ENCODE peak calls at places on chromosomes 11 and 22, in four cellular contexts. H is IMR-90, M is endothelial cell of umbilical vein, D is K562. Q is an unnamed sample.

GRCh38 chr11:68406318-68407313 is 53.9 kb upstream of the PPP6R3 start:
- DNase-seq in H (no peak), M (peak; percentile 63), D (no peak), Q (no peak)

GRCh38 chr11:117620659-117621058 is 176.4 kb downstream of the DSCAML1 start:
- DNase-seq in H (no peak), M (no peak), D (no peak), Q (no peak)

GRCh38 chr22:27045103-27045940 is 387.9 kb downstream of the MIAT start:
- DNase-seq in H (peak; percentile 36), M (peak; percentile 28), D (no peak), Q (no peak)

GRCh38 chr22:50183141-50183971 is 2.4 kb upstream of the TRABD start:
- DNase-seq in H (no peak), M (no peak), D (no peak), Q (no peak)

GRCh38 chr11:86570020-86570419 is 102.4 kb downstream of the ME3 start:
- DNase-seq in H (peak; percentile 51), M (peak; percentile 27), D (no peak), Q (no peak)

GRCh38 chr11:63635762-63636465 is 21.7 kb upstream of the PLAAT3 start:
- DNase-seq in H (peak; percentile 63), M (peak; percentile 68), D (peak; percentile 63), Q (peak; percentile 20)

GRCh38 chr11:40841231-40841630 is 618.2 kb downstream of the LRRC4C start:
- DNase-seq in H (no peak), M (no peak), D (no peak), Q (no peak)

GRCh38 chr22:26756675-26757293 is 99.4 kb downstream of the MIAT start:
- DNase-seq in H (peak; percentile 36), M (peak; percentile 46), D (peak; percentile 82), Q (no peak)

GRCh38 chr11:124872741-124873140 is 7.5 kb downstream of the ROBO3 start:
- DNase-seq in H (no peak), M (no peak), D (peak; percentile 36), Q (no peak)

GRCh38 chr11:22461626-22462025 is 123.4 kb downstream of the SLC17A6 start:
- DNase-seq in H (peak; percentile 31), M (no peak), D (no peak), Q (no peak)

GRCh38 chr11:49208006-49208721 is at the start of gene FOLH1:
- DNase-seq in H (no peak), M (peak; percentile 6), D (no peak), Q (no peak)

GRCh38 chr22:17198188-17199130 is 20.8 kb downstream of the ADA2 start:
- DNase-seq in H (no peak), M (no peak), D (peak; percentile 58), Q (no peak)

GRCh38 chr11:129894281-129895125 is 875 bp downstream of the NFRKB start:
- DNase-seq in H (peak; percentile 3), M (no peak), D (no peak), Q (no peak)

GRCh38 chr11:10544491-10545470 is 3.8 kb upstream of the RNF141 start:
- DNase-seq in H (no peak), M (no peak), D (no peak), Q (no peak)

GRCh38 chr11:63508009-63508408 is 2.1 kb downstream of the LGALS12 start:
- DNase-seq in H (no peak), M (no peak), D (peak; percentile 48), Q (no peak)

GRCh38 chr11:61011950-61012830 is 40.7 kb downstream of the CD6 start:
- DNase-seq in H (peak; percentile 16), M (no peak), D (no peak), Q (no peak)

GRCh38 chr11:96161271-96162089 is 181.5 kb downstream of the MAML2 start:
- DNase-seq in H (peak; percentile 68), M (no peak), D (no peak), Q (no peak)

GRCh38 chr22:38202437-38203089 is 769 bp downstream of the MAFF start:
- DNase-seq in H (peak; percentile 92), M (peak; percentile 90), D (peak; percentile 70), Q (no peak)

GRCh38 chr11:80241766-80242165 is 800.9 kb upstream of the TENM4 start:
- DNase-seq in H (peak; percentile 4), M (no peak), D (no peak), Q (no peak)

GRCh38 chr22:21646608-21647590 is 4.8 kb downstream of the SDF2L1 start:
- DNase-seq in H (peak; percentile 74), M (peak; percentile 76), D (peak; percentile 91), Q (peak; percentile 52)

GRCh38 chr22:41873391-41873790 is 40.5 kb downstream of the SREBF2 start:
- DNase-seq in H (no peak), M (no peak), D (no peak), Q (no peak)
- TF ChIP-seq FOS in H (no peak), M (no peak), D (no peak), Q (no peak)

DNA sequence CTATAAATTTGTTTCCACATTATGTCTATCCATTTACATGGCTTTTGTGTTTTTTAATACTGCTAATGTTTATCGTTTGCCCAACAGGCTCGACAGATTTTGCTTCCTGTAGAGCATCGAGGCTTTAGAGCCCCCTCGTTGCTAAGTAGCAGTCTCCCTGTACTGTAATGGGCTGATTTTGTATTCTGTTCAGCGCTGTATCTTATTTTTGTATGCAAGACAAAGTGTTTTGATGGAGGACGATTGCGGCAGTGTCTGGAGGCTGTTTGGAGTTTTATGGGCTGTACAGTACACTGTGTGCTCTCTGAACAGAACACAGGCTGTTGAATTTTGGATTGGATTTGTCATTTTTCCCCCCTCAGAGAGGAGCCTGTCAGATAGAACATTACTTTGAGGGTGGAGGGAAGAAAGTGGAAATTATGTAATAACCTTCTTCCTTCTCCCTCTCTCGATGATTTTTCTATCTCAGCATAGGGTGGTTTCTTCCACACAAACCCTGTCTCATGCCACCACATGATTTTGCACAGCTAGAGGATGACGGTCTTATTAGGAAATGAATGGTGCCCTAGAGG is 104.4 kb downstream of the ZBTB16 start:
- DNase-seq in H (no peak), M (peak; percentile 21), D (no peak), Q (no peak)
- H3K4me2 ChIP-seq in H (no peak overlapping the region), M (peak overlapping the region; percentile 54), D (no peak overlapping the region), Q (no peak overlapping the region)

GRCh38 chr11:72568861-72569260 is 105.4 kb downstream of the PDE2A start:
- DNase-seq in H (no peak), M (no peak), D (no peak), Q (no peak)
- TF ChIP-seq FOS in H (no peak), M (no peak), D (no peak), Q (no peak)

DNA sequence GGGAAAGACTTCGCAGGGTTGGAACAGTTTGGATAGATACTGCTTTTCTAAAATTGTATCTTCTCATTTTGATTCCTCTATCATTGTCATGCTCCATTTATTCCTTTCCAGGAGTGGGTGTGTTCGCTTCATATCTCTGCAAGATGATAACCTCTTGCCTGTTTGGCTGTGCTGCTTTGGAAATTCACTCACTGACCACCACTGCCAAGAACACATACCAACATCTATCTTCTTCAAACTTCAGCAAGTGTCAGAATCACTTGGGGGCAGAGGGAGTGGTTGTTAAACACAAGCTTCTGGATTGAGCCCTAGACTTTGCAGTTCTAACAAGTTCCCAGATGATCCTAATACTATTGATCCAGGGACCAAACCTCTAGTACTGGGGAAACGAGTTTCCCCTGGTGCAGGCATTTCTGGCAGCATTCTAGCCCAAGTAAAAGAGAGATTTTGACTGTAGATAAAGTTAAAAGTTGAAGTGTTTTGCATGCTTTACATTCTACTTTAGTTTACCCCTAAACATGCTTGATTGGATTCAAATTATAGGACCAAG is 11.5 kb upstream of the DKK3 start:
- DNase-seq in H (no peak), M (peak; percentile 60), D (no peak), Q (no peak)
- H3K4me2 ChIP-seq in H (peak overlapping the region; percentile 61), M (peak overlapping the region; percentile 62), D (no peak overlapping the region), Q (no peak overlapping the region)

GRCh38 chr11:102836290-102836875 is 7.0 kb downstream of the MMP3 start:
- DNase-seq in H (peak; percentile 78), M (no peak), D (no peak), Q (no peak)
- TF ChIP-seq FOS in H (peak; percentile 14), M (no peak), D (no peak), Q (no peak)

DNA sequence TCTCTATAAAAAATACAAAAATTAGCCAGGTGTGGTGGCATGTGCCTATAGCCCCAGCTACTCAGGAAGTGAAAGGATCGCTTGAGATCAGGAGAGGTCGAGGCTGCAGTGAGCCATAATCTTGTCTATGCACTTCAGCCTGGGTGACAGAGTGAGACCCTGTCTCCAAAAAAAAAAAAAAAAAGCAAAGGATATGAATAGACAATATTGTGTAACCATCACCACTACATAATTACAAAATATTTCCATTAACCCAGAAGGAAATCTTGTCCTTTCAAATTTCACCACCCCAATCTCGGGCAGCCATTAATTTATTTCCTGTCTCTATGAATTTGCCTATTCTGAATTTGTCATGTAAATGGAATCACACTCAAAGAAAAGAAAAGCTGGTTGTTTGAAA is 21.2 kb downstream of the RSF1 start:
- DNase-seq in H (no peak), M (no peak), D (no peak), Q (no peak)
- H3K4me2 ChIP-seq in H (no peak overlapping the region), M (no peak overlapping the region), D (no peak overlapping the region), Q (no peak overlapping the region)

DNA sequence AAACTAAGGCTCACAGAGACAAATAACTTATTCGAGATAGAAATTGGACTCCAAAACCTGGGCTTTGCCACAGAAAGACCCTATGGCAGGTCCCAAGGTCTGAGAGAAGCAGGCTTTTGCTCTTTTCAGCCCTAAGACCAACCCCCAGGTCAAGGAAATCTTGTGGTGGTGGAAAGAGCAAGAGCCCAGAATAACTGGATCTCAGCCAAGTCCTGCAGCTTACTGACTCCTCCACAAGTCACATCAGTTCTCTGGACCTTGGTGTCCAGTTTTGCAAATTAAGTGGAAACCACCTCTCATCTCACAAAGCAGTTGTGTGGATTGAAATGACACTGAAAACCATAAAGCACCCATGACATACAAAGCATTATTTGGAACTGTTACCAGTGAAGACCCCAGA is 122.2 kb downstream of the C11orf58 start:
- DNase-seq in H (no peak), M (no peak), D (peak; percentile 49), Q (no peak)
- TF ChIP-seq FOS in H (no peak), M (no peak), D (no peak), Q (no peak)

GRCh38 chr11:126115253-126115540 is 52.5 kb upstream of the CDON start:
- DNase-seq in H (no peak), M (peak; percentile 72), D (no peak), Q (no peak)
- H3K4me2 ChIP-seq in H (no peak overlapping the region), M (no peak overlapping the region), D (no peak overlapping the region), Q (no peak overlapping the region)

GRCh38 chr11:111697910-111698309 is 68.3 kb downstream of the PPP2R1B start:
- DNase-seq in H (no peak), M (no peak), D (no peak), Q (peak; percentile 23)

GRCh38 chr11:111696556-111696955 is 69.6 kb downstream of the PPP2R1B start:
- DNase-seq in H (peak; percentile 80), M (no peak), D (no peak), Q (no peak)

GRCh38 chr11:111691731-111692130 is 74.5 kb downstream of the PPP2R1B start:
- DNase-seq in H (no peak), M (no peak), D (no peak), Q (no peak)

GRCh38 chr11:111693224-111693937 is 72.8 kb downstream of the PPP2R1B start:
- DNase-seq in H (no peak), M (no peak), D (no peak), Q (no peak)

GRCh38 chr11:111694851-111695250 is 71.3 kb downstream of the PPP2R1B start:
- DNase-seq in H (peak; percentile 99), M (peak; percentile 26), D (no peak), Q (no peak)
- TF ChIP-seq FOS in H (peak; percentile 76), M (no peak), D (no peak), Q (no peak)